ENCODE peak calls at places on chromosomes 3 and 15, in five cellular contexts. Y, Z, N, F and C are unnamed samples.

GRCh38 chr3:98823791-98824190 is 60.7 kb downstream of the ST3GAL6 start:
- DNase-seq in N (no peak), F (no peak), Y (no peak), Z (peak; percentile 85), C (no peak)

GRCh38 chr3:40873456-40873855 is 325.8 kb upstream of the CTNNB1 start:
- DNase-seq in Z (no peak), F (no peak), N (no peak), Y (no peak), C (no peak)

GRCh38 chr3:197792019-197792647 is 1.1 kb downstream of the LRCH3 start:
- DNase-seq in Z (peak; percentile 9), F (no peak), N (no peak), Y (no peak), C (no peak)

GRCh38 chr3:61783993-61784718 is 222.8 kb downstream of the PTPRG start:
- DNase-seq in Z (peak; percentile 6), F (peak; percentile 52), N (no peak), Y (no peak), C (no peak)

GRCh38 chr3:23826382-23827061 is 20.8 kb downstream of the UBE2E1 start:
- DNase-seq in N (no peak), Z (peak; percentile 43), Y (peak; percentile 65), F (no peak), C (peak; percentile 46)

GRCh38 chr3:23662079-23662617 is 143.6 kb upstream of the UBE2E1 start:
- DNase-seq in F (no peak), N (no peak), Y (no peak), Z (no peak), C (no peak)

GRCh38 chr15:66952756-66953522 is 112.5 kb upstream of the SMAD3 start:
- DNase-seq in F (no peak), Z (no peak), Y (no peak), N (no peak), C (no peak)

GRCh38 chr15:77830041-77830440 is 197.3 kb upstream of the LINGO1 start:
- DNase-seq in Z (peak; percentile 76), Y (no peak), N (no peak), F (no peak), C (no peak)

GRCh38 chr15:92690370-92690769 is 34.8 kb upstream of the FAM174B start:
- DNase-seq in F (no peak), N (no peak), Z (no peak), Y (no peak), C (no peak)

GRCh38 chr3:123489400-123490004 is 40.6 kb upstream of the ADCY5 start:
- DNase-seq in N (peak; percentile 83), Y (peak; percentile 69), F (peak; percentile 80), Z (peak; percentile 43), C (peak; percentile 76)

GRCh38 chr15:51884517-51885236 is 55.2 kb downstream of the TMOD3 start:
- DNase-seq in Z (peak; percentile 25), N (no peak), Y (no peak), F (peak; percentile 57), C (no peak)